ENCODE peak calls at places on chromosomes 7 and 10, in four cellular contexts. X, Q, Z and B are unnamed samples.

GRCh38 chr7:146242661-146243060 is 126.1 kb downstream of the CNTNAP2 start:
- DNase-seq in X (no peak), Q (no peak), Z (no peak), B (no peak)

GRCh38 chr7:114502454-114503254 is 88.0 kb downstream of the FOXP2 start:
- DNase-seq in Q (no peak), Z (no peak), X (no peak), B (no peak)

GRCh38 chr7:33873981-33874750 is 31.2 kb upstream of the BMPER start:
- DNase-seq in X (no peak), Q (no peak), Z (peak; percentile 68), B (no peak)

GRCh38 chr7:51471199-51472016 is 154.8 kb upstream of the COBL start:
- DNase-seq in Q (no peak), Z (no peak), X (no peak), B (no peak)

GRCh38 chr10:97196213-97197029 is 10.7 kb upstream of the SLIT1 start:
- DNase-seq in Q (peak; percentile 82), Z (no peak), X (peak; percentile 92), B (peak; percentile 79)

GRCh38 chr10:98340946-98341345 is 73.0 kb upstream of the LOXL4 start:
- DNase-seq in X (peak; percentile 10), Z (no peak), Q (peak; percentile 64), B (no peak)

GRCh38 chr7:1238363-1239331 is 6.0 kb downstream of the UNCX start:
- DNase-seq in Z (no peak), Q (no peak), X (no peak), B (no peak)

GRCh38 chr7:76057813-76058145 is 9.9 kb downstream of the MDH2 start:
- DNase-seq in Q (no peak), X (no peak), Z (no peak), B (no peak)

DNA sequence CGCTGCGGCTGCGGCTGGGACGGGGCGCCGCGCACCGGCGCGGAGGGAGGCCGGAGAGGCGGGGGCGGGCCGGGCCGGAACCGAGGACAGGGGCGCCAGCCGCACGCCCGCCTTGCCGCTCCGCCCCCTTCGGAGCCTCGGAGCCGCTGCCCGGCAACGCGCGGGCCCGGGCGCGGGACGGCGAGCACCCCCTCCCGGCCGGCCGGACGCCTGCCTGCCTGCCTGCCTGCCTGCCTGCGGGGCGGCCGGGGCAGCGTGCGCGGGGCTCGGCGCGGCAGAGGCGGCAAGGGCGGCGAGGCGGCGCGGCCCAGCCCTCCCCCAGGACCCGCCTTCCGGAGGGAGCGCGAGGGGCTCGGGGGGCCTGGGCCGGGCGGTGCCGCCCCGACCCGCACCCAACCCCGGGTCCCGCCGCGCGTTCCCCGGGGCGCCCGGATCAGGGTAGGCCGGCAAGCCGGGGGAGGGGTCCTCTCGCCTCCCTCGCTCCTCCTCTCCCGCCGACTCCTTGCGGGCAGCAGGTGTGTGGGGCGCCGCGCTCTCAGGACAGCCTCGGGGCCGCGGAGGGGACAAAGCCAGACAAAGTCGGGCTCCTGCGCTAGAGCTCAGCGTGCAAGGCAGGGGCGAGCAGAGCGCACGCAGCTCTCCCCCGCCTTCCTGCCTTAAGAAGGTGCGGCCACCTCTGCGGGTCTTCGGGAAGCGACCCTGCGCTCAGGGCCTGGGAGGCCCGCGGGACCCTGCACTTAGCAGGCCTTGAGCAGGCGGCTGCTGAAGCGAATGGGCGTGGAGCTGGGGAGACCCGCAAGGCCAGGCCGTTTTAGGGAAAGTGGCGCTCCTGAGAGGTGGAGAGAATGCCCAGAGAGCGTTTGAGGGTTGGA is at the start of gene KIAA1549:
- DNase-seq in Z (no peak), Q (peak; percentile 87), X (peak; percentile 15), B (peak; percentile 91)
- TF ChIP-seq CTCF in Z (no peak), Q (no peak), X (no peak), B (peak; percentile 84)

GRCh38 chr10:12947741-12948140 is 53.8 kb downstream of the CCDC3 start:
- DNase-seq in Q (no peak), Z (no peak), X (no peak), B (no peak)

GRCh38 chr10:12950583-12951128 is 50.9 kb downstream of the CCDC3 start:
- DNase-seq in X (no peak), Z (no peak), Q (no peak), B (no peak)

GRCh38 chr10:12945709-12946359 is 55.7 kb downstream of the CCDC3 start:
- DNase-seq in Z (no peak), X (no peak), Q (peak; percentile 20), B (no peak)

GRCh38 chr10:12946372-12946771 is 55.1 kb downstream of the CCDC3 start:
- DNase-seq in X (no peak), Q (no peak), Z (no peak), B (no peak)

DNA sequence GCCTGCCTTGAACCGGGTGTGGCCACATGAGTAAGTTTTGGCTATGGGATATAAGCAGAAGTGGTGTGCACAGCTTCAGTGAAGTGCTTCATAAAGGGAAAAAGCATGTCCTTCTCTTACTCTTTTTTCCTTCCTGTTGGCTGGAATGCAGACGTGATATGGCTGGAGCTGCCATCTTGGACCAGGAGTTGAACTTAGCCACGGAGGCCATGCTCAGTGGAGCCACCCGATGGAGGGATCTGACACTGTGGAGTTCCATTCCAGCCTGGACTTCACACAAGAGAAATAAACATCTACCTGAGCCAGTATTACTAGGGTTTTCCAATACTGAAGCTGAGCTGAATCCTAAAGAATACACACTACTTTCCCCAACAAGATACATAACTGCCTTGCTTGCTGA is 52.3 kb downstream of the CCDC3 start:
- DNase-seq in X (no peak), Q (no peak), Z (no peak), B (no peak)
- TF ChIP-seq CTCF in X (peak; percentile 52), Q (no peak), Z (no peak), B (no peak)

DNA sequence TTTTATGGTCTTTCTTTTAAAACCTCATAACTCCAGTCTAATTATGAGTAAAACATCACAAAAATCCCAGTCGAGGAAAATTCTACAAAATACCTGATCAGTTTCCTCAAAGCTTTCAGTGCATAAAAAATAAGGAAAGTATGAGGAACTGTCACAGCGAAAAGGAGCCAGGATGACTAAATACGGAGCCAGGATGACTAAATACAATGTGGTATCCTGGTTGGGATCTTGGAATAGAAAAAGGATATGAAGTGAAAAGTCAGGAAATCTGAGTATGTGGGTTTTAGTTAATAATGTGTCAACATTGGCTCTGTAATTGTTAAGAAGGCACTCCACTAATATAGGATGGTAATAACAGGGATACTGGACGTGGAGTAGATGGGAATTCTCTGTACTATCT is 175.4 kb downstream of the SUGCT start:
- DNase-seq in Q (no peak), X (no peak), Z (no peak), B (no peak)
- TF ChIP-seq CTCF in Q (no peak), X (no peak), Z (no peak), B (no peak)

GRCh38 chr7:71511361-71511807 is 379.4 kb downstream of the GALNT17 start:
- DNase-seq in X (no peak), Z (no peak), Q (no peak), B (no peak)
- TF ChIP-seq CTCF in X (peak; percentile 26), Z (no peak), Q (peak; percentile 6), B (no peak)